ENCODE peak calls at places on chromosomes 4 and X, in five cellular contexts. W is stimulated activated CD4-positive, alpha-beta T cell treated with anti-CD3 and anti-CD28 coated beads, Interleukin-2, amount 100 ng/mL, for 24 hours; P is ureter; B is AML-193; K is AG08395. I is an unnamed sample.

GRCh38 chrX:20361890-20362262 is 95.2 kb upstream of the RPS6KA3 start:
- DNase-seq in W (no peak), P (no peak), B (no peak), K (peak), I (no peak)

GRCh38 chr4:145266881-145267280 is 86.5 kb upstream of the OTUD4 start:
- DNase-seq in W (no peak), P (no peak), B (no peak), K (no peak), I (no peak)

GRCh38 chr4:6469898-6470501 is 2.4 kb downstream of the PPP2R2C start:
- DNase-seq in W (peak), P (no peak), B (no peak), K (no peak), I (peak)

GRCh38 chr4:88803600-88804096 is 106.0 kb upstream of the NAP1L5 start:
- DNase-seq in W (no peak), P (peak), B (peak), K (peak), I (no peak)

GRCh38 chrX:124226129-124226528 is 106.3 kb upstream of the TEX13D start:
- DNase-seq in W (no peak), P (no peak), B (no peak), K (no peak), I (no peak)

GRCh38 chr4:178240891-178241290 is 798.7 kb upstream of the AGA start:
- DNase-seq in W (no peak), P (no peak), B (no peak), K (no peak), I (no peak)

GRCh38 chr4:57100979-57101629 is 9.1 kb downstream of the IGFBP7 start:
- DNase-seq in W (no peak), P (no peak), B (no peak), K (no peak), I (no peak)

GRCh38 chr4:170777663-170778062 is 687.9 kb upstream of the AADAT start:
- DNase-seq in W (no peak), P (no peak), B (no peak), K (no peak), I (no peak)

GRCh38 chrX:40012039-40012799 is 85.5 kb downstream of the BCOR start:
- DNase-seq in W (peak), P (no peak), B (no peak), K (peak), I (peak)

GRCh38 chr4:142336251-142336934 is 509.7 kb downstream of the INPP4B start:
- DNase-seq in W (no peak), P (no peak), B (no peak), K (no peak), I (no peak)

GRCh38 chr4:14767142-14767541 is 235.1 kb upstream of the CPEB2 start:
- DNase-seq in W (no peak), P (no peak), B (no peak), K (no peak), I (no peak)